ENCODE peak calls at places on chromosomes 13 and 19, in six cellular contexts. One of them, this sample, is unnamed.

GRCh38 chr13:95535243-95535642 is 17.3 kb upstream of the CLDN10 start:
- DNase-seq in neuronal stem cell: no peak
- DNase-seq in trophoblast cell: peak
- DNase-seq in H1: no peak
- DNase-seq in IMR-90: peak
- DNase-seq in H9: no peak
- DNase-seq in this sample: peak

GRCh38 chr13:27792393-27793218 is at the start of gene GSX1:
- DNase-seq in trophoblast cell: peak
- DNase-seq in H9: peak
- DNase-seq in neuronal stem cell: peak
- DNase-seq in IMR-90: peak
- DNase-seq in H1: peak
- DNase-seq in this sample: peak

GRCh38 chr19:45423589-45424190 is at the start of gene ERCC1:
- DNase-seq in trophoblast cell: peak
- DNase-seq in H1: peak
- DNase-seq in H9: peak
- DNase-seq in neuronal stem cell: peak
- DNase-seq in IMR-90: peak
- DNase-seq in this sample: peak

GRCh38 chr13:27450921-27451461 is 627 bp upstream of the MTIF3 start:
- DNase-seq in trophoblast cell: peak
- DNase-seq in H1: no peak
- DNase-seq in H9: no peak
- DNase-seq in neuronal stem cell: peak
- DNase-seq in IMR-90: peak
- DNase-seq in this sample: peak

GRCh38 chr13:23959231-23959862 is 62.0 kb upstream of the C1QTNF9B start:
- DNase-seq in H1: no peak
- DNase-seq in H9: no peak
- DNase-seq in IMR-90: peak
- DNase-seq in trophoblast cell: no peak
- DNase-seq in neuronal stem cell: no peak
- DNase-seq in this sample: no peak

GRCh38 chr19:55451522-55452380 is 8.7 kb upstream of the SHISA7 start:
- DNase-seq in IMR-90: no peak
- DNase-seq in H1: no peak
- DNase-seq in trophoblast cell: no peak
- DNase-seq in neuronal stem cell: no peak
- DNase-seq in H9: no peak
- DNase-seq in this sample: no peak

GRCh38 chr19:15869109-15869555 is 28.7 kb downstream of the CYP4F2 start:
- DNase-seq in H9: no peak
- DNase-seq in trophoblast cell: peak
- DNase-seq in neuronal stem cell: peak
- DNase-seq in H1: no peak
- DNase-seq in IMR-90: no peak
- DNase-seq in this sample: no peak

GRCh38 chr13:21739771-21740170 is 68.9 kb downstream of the FGF9 start:
- DNase-seq in H9: no peak
- DNase-seq in neuronal stem cell: no peak
- DNase-seq in trophoblast cell: no peak
- DNase-seq in IMR-90: peak
- DNase-seq in H1: no peak
- DNase-seq in this sample: no peak

GRCh38 chr19:35666251-35666913 is at the start of gene UPK1A:
- DNase-seq in neuronal stem cell: no peak
- DNase-seq in trophoblast cell: no peak
- DNase-seq in H1: no peak
- DNase-seq in IMR-90: no peak
- DNase-seq in H9: no peak
- DNase-seq in this sample: no peak

GRCh38 chr19:30529876-30530275 is 157.7 kb downstream of the ZNF536 start:
- DNase-seq in H9: no peak
- DNase-seq in neuronal stem cell: no peak
- DNase-seq in IMR-90: no peak
- DNase-seq in H1: no peak
- DNase-seq in trophoblast cell: no peak
- DNase-seq in this sample: no peak

DNA sequence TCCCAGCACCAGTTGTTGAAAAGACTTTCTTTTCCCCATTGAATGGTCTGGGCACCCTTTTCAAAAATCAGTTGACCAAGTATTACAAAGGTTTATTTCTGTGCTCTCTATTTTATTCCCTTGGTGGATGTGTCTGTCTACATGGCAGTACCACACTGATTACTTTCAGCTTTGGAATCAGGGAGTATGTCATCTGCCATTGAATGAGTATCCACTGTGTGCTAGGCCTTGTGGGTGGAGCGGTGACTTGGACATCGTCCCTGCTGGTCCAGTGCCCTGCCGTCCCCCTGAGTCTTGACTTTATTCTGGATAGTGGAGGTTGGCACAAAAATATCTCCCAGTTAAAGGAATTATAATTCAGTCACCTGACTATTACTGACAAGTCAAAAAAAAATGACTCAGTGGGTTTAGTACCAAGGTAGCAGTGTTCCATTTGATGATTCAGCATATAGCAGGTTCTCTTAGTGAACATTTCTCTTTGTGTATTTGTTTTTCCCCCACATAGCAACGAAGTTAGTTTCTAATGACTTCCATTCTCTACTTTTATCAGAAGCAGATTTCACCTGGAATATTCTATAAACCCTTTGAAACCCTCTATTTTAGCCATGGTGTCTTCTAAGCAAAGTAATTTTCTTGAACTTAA is 3.9 kb downstream of the UPF3A start:
- DNase-seq in H9: no peak
- DNase-seq in IMR-90: peak
- DNase-seq in trophoblast cell: no peak
- DNase-seq in neuronal stem cell: no peak
- DNase-seq in H1: no peak
- DNase-seq in this sample: peak
- H3K14ac ChIP-seq in H9: no peak
- H3K14ac ChIP-seq in IMR-90: no peak
- H3K14ac ChIP-seq in trophoblast cell: no peak
- H3K14ac ChIP-seq in neuronal stem cell: no peak
- H3K14ac ChIP-seq in H1: no peak
- H3K14ac ChIP-seq in this sample: no peak

DNA sequence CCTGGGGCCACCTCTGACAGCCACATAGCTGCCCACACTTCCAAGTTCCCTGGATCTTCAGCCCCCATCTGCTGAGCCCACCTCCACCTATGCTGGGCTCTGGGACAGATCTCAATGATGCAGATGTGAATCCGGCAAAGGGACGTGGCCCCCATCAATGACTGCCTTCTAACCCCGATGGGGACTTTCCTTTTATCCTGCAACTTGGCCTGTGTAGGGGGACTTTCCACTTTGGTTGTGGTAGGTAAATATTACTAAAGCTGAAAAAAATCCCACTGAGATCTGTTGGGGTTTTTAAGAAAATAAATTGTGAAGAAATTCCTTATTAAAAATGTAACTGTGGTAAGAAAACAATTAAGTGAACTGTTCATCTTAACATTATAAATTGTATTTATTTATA is 20.8 kb upstream of the ASPDH start:
- DNase-seq in trophoblast cell: no peak
- DNase-seq in H1: no peak
- DNase-seq in neuronal stem cell: no peak
- DNase-seq in IMR-90: no peak
- DNase-seq in H9: no peak
- DNase-seq in this sample: no peak
- H2AK5ac ChIP-seq in trophoblast cell: no peak
- H2AK5ac ChIP-seq in H1: no peak
- H2AK5ac ChIP-seq in neuronal stem cell: no peak
- H2AK5ac ChIP-seq in IMR-90: no peak
- H2AK5ac ChIP-seq in H9: no peak
- H2AK5ac ChIP-seq in this sample: no peak

DNA sequence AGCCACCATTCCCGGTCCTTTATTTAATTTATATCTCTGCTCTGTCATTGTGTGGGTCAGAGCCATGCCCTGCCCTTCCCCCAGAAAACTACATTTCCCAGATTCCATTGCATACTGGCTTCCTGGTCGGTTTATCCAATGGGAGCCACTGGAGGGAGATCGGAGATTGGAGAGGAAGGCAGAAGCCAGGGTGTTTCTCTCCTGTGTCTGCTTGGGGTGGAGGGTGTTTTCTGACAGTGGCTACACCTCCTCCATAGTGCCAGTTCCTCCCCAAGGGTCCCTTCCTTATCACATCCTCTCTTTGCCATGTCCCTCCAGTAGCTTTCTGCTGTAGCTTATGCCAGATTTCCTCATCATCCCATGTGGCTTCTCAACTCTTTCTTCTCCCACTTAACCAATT is 19.0 kb downstream of the OLFM2 start:
- DNase-seq in H9: peak
- DNase-seq in IMR-90: peak
- DNase-seq in trophoblast cell: peak
- DNase-seq in H1: no peak
- DNase-seq in neuronal stem cell: no peak
- DNase-seq in this sample: peak
- H3K4me2 ChIP-seq in H9: peak
- H3K4me2 ChIP-seq in IMR-90: peak
- H3K4me2 ChIP-seq in trophoblast cell: peak
- H3K4me2 ChIP-seq in H1: no peak
- H3K4me2 ChIP-seq in neuronal stem cell: no peak
- H3K4me2 ChIP-seq in this sample: no peak

GRCh38 chr19:48321372-48321621 is 4.1 kb upstream of the EMP3 start:
- DNase-seq in trophoblast cell: peak
- DNase-seq in neuronal stem cell: peak
- DNase-seq in H1: peak
- DNase-seq in H9: peak
- DNase-seq in IMR-90: peak
- DNase-seq in this sample: peak

GRCh38 chr19:48321622-48322591 is 3.4 kb upstream of the EMP3 start:
- DNase-seq in neuronal stem cell: peak
- DNase-seq in H9: peak
- DNase-seq in H1: peak
- DNase-seq in trophoblast cell: peak
- DNase-seq in IMR-90: peak
- DNase-seq in this sample: peak

GRCh38 chr19:48329167-48329891 is 4.0 kb downstream of the EMP3 start:
- DNase-seq in trophoblast cell: peak
- DNase-seq in H9: peak
- DNase-seq in IMR-90: peak
- DNase-seq in neuronal stem cell: no peak
- DNase-seq in H1: no peak
- DNase-seq in this sample: peak

GRCh38 chr19:48330012-48330681 is 4.8 kb downstream of the EMP3 start:
- DNase-seq in neuronal stem cell: peak
- DNase-seq in IMR-90: no peak
- DNase-seq in H1: no peak
- DNase-seq in trophoblast cell: peak
- DNase-seq in H9: peak
- DNase-seq in this sample: peak

GRCh38 chr19:48325265-48325910 is at the start of gene EMP3:
- DNase-seq in trophoblast cell: peak
- DNase-seq in neuronal stem cell: peak
- DNase-seq in IMR-90: peak
- DNase-seq in H9: peak
- DNase-seq in H1: no peak
- DNase-seq in this sample: peak
- H3K14ac ChIP-seq in trophoblast cell: no peak
- H3K14ac ChIP-seq in neuronal stem cell: no peak
- H3K14ac ChIP-seq in IMR-90: peak
- H3K14ac ChIP-seq in H9: no peak
- H3K14ac ChIP-seq in H1: no peak
- H3K14ac ChIP-seq in this sample: peak

GRCh38 chr19:57825501-57825900 is 4.6 kb upstream of the ZNF587B start:
- DNase-seq in H1: no peak
- DNase-seq in H9: no peak
- DNase-seq in neuronal stem cell: no peak
- DNase-seq in trophoblast cell: peak
- DNase-seq in IMR-90: no peak
- DNase-seq in this sample: peak

GRCh38 chr19:57829316-57829715 is 783 bp upstream of the ZNF587B start:
- DNase-seq in H1: no peak
- DNase-seq in neuronal stem cell: no peak
- DNase-seq in H9: no peak
- DNase-seq in trophoblast cell: peak
- DNase-seq in IMR-90: peak
- DNase-seq in this sample: peak

GRCh38 chr19:57830071-57830602 is at the start of gene ZNF587B:
- DNase-seq in IMR-90: peak
- DNase-seq in trophoblast cell: peak
- DNase-seq in neuronal stem cell: peak
- DNase-seq in H9: peak
- DNase-seq in H1: peak
- DNase-seq in this sample: peak
- H2AK5ac ChIP-seq in IMR-90: peak
- H2AK5ac ChIP-seq in trophoblast cell: peak
- H2AK5ac ChIP-seq in neuronal stem cell: peak
- H2AK5ac ChIP-seq in H9: no peak
- H2AK5ac ChIP-seq in H1: peak
- H2AK5ac ChIP-seq in this sample: peak